ENCODE peak calls at places on chromosomes 16 and 17, in seven cellular contexts. One of them, this sample, is unnamed.

GRCh38 chr17:28494445-28495188 is 11.5 kb upstream of the FOXN1 start:
- DNase-seq in PC-9: peak
- DNase-seq in IMR-90: peak
- DNase-seq in cardiac muscle cell: peak
- DNase-seq in HFFc6: peak
- DNase-seq in cardiac fibroblast: peak
- DNase-seq in A549: peak
- DNase-seq in this sample: peak

GRCh38 chr17:42276359-42276608 is at the start of gene STAT5B:
- DNase-seq in PC-9: no peak
- DNase-seq in IMR-90: peak
- DNase-seq in cardiac muscle cell: peak
- DNase-seq in HFFc6: no peak
- DNase-seq in cardiac fibroblast: peak
- DNase-seq in A549: peak
- DNase-seq in this sample: peak

GRCh38 chr16:66489818-66490217 is 60.1 kb downstream of the TK2 start:
- DNase-seq in PC-9: no peak
- DNase-seq in IMR-90: no peak
- DNase-seq in cardiac muscle cell: no peak
- DNase-seq in HFFc6: no peak
- DNase-seq in cardiac fibroblast: no peak
- DNase-seq in A549: no peak
- DNase-seq in this sample: no peak

GRCh38 chr17:44829558-44830358 is at the start of gene GJC1:
- DNase-seq in PC-9: no peak
- DNase-seq in IMR-90: no peak
- DNase-seq in cardiac muscle cell: peak
- DNase-seq in HFFc6: no peak
- DNase-seq in cardiac fibroblast: peak
- DNase-seq in A549: peak
- DNase-seq in this sample: peak

GRCh38 chr16:85839681-85840240 is 40.3 kb downstream of the COX4I1 start:
- DNase-seq in PC-9: no peak
- DNase-seq in IMR-90: no peak
- DNase-seq in cardiac muscle cell: no peak
- DNase-seq in HFFc6: no peak
- DNase-seq in cardiac fibroblast: no peak
- DNase-seq in A549: no peak
- DNase-seq in this sample: no peak

GRCh38 chr17:78753316-78754250 is 28.5 kb downstream of the CYTH1 start:
- DNase-seq in PC-9: no peak
- DNase-seq in IMR-90: peak
- DNase-seq in cardiac muscle cell: no peak
- DNase-seq in HFFc6: no peak
- DNase-seq in cardiac fibroblast: no peak
- DNase-seq in A549: no peak
- DNase-seq in this sample: peak

GRCh38 chr16:15509593-15510520 is 75.5 kb downstream of the BMERB1 start:
- DNase-seq in PC-9: no peak
- DNase-seq in IMR-90: peak
- DNase-seq in cardiac muscle cell: peak
- DNase-seq in HFFc6: peak
- DNase-seq in cardiac fibroblast: no peak
- DNase-seq in A549: peak
- DNase-seq in this sample: peak

GRCh38 chr16:4477966-4478365 is 1.8 kb downstream of the HMOX2 start:
- DNase-seq in PC-9: peak
- DNase-seq in IMR-90: peak
- DNase-seq in cardiac muscle cell: peak
- DNase-seq in HFFc6: peak
- DNase-seq in cardiac fibroblast: peak
- DNase-seq in A549: no peak
- DNase-seq in this sample: peak

GRCh38 chr17:21286066-21286770 is 1.7 kb downstream of the MAP2K3 start:
- DNase-seq in PC-9: peak
- DNase-seq in IMR-90: peak
- DNase-seq in cardiac muscle cell: peak
- DNase-seq in HFFc6: peak
- DNase-seq in cardiac fibroblast: peak
- DNase-seq in A549: peak
- DNase-seq in this sample: peak

GRCh38 chr16:56851671-56852400 is 13.2 kb upstream of the SLC12A3 start:
- DNase-seq in PC-9: peak
- DNase-seq in IMR-90: peak
- DNase-seq in cardiac muscle cell: peak
- DNase-seq in HFFc6: no peak
- DNase-seq in cardiac fibroblast: peak
- DNase-seq in A549: peak
- DNase-seq in this sample: no peak
- TF ChIP-seq CTCF in PC-9: peak
- TF ChIP-seq CTCF in IMR-90: peak
- TF ChIP-seq CTCF in cardiac muscle cell: peak
- TF ChIP-seq CTCF in HFFc6: peak
- TF ChIP-seq CTCF in cardiac fibroblast: peak
- TF ChIP-seq CTCF in A549: peak
- TF ChIP-seq CTCF in this sample: peak

GRCh38 chr16:10942352-10943297 is at the start of gene DEXI:
- DNase-seq in PC-9: peak
- DNase-seq in IMR-90: peak
- DNase-seq in cardiac muscle cell: peak
- DNase-seq in HFFc6: peak
- DNase-seq in cardiac fibroblast: peak
- DNase-seq in A549: peak
- DNase-seq in this sample: peak
- TF ChIP-seq CTCF in PC-9: peak
- TF ChIP-seq CTCF in IMR-90: no peak
- TF ChIP-seq CTCF in cardiac muscle cell: no peak
- TF ChIP-seq CTCF in HFFc6: peak
- TF ChIP-seq CTCF in cardiac fibroblast: no peak
- TF ChIP-seq CTCF in A549: no peak
- TF ChIP-seq CTCF in this sample: no peak

GRCh38 chr17:36661688-36662087 is 60.3 kb downstream of the MRM1 start:
- DNase-seq in PC-9: no peak
- DNase-seq in IMR-90: no peak
- DNase-seq in cardiac muscle cell: no peak
- DNase-seq in HFFc6: no peak
- DNase-seq in cardiac fibroblast: no peak
- DNase-seq in A549: no peak
- DNase-seq in this sample: no peak

GRCh38 chr17:36661047-36661666 is 59.8 kb downstream of the MRM1 start:
- DNase-seq in PC-9: no peak
- DNase-seq in IMR-90: no peak
- DNase-seq in cardiac muscle cell: no peak
- DNase-seq in HFFc6: no peak
- DNase-seq in cardiac fibroblast: no peak
- DNase-seq in A549: no peak
- DNase-seq in this sample: no peak

GRCh38 chr17:36653374-36653773 is 52.0 kb downstream of the MRM1 start:
- DNase-seq in PC-9: no peak
- DNase-seq in IMR-90: no peak
- DNase-seq in cardiac muscle cell: no peak
- DNase-seq in HFFc6: no peak
- DNase-seq in cardiac fibroblast: no peak
- DNase-seq in A549: no peak
- DNase-seq in this sample: no peak

GRCh38 chr17:36657390-36657762 is 56.0 kb downstream of the MRM1 start:
- DNase-seq in PC-9: no peak
- DNase-seq in IMR-90: no peak
- DNase-seq in cardiac muscle cell: peak
- DNase-seq in HFFc6: no peak
- DNase-seq in cardiac fibroblast: no peak
- DNase-seq in A549: no peak
- DNase-seq in this sample: no peak

DNA sequence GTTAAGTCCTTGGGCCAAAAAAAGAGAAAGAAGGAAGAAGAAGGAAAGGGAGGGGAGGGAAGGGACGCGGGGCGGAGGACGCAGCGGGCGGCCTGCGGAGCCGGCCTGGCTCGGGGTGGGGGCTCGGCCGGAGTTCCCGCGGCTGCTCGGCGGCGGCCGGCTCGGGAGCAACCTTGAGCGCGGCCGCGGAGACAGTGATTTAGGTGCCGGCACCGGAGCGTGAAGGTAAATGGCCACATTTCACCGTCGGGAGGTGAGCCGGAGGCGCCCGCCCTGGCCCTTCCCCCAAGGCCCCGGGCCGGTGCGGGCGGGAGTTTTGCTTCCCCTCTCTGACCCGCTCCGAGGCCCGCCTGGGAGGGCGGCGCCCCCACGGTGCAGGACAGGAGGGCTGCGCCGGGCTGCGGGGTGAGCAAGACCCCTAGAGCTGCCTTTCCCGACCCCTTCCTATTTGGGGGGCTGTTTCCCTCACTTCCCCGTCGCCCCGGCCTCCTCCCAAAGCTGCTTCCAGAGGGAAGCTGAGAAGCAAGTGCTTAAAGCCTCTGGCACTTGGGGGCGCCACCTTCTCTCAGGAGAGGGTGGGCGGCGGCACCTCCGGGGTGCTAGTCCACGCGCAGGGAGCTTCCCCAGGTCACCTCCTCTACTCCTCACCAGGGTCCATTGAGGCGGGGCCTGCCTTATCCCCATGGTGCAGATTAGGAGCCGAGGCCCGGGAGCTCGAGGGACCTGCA is 56.5 kb downstream of the MRM1 start:
- DNase-seq in PC-9: no peak
- DNase-seq in IMR-90: no peak
- DNase-seq in cardiac muscle cell: peak
- DNase-seq in HFFc6: no peak
- DNase-seq in cardiac fibroblast: peak
- DNase-seq in A549: peak
- DNase-seq in this sample: peak
- TF ChIP-seq CTCF in PC-9: no peak
- TF ChIP-seq CTCF in IMR-90: no peak
- TF ChIP-seq CTCF in cardiac muscle cell: peak
- TF ChIP-seq CTCF in HFFc6: peak
- TF ChIP-seq CTCF in cardiac fibroblast: peak
- TF ChIP-seq CTCF in A549: no peak
- TF ChIP-seq CTCF in this sample: peak

GRCh38 chr17:57264776-57265175 is 8.5 kb downstream of the MSI2 start:
- DNase-seq in PC-9: no peak
- DNase-seq in IMR-90: no peak
- DNase-seq in cardiac muscle cell: no peak
- DNase-seq in HFFc6: no peak
- DNase-seq in cardiac fibroblast: no peak
- DNase-seq in A549: no peak
- DNase-seq in this sample: no peak
- TF ChIP-seq CTCF in PC-9: no peak
- TF ChIP-seq CTCF in IMR-90: no peak
- TF ChIP-seq CTCF in cardiac muscle cell: no peak
- TF ChIP-seq CTCF in HFFc6: no peak
- TF ChIP-seq CTCF in cardiac fibroblast: no peak
- TF ChIP-seq CTCF in A549: no peak
- TF ChIP-seq CTCF in this sample: no peak

GRCh38 chr16:83789642-83790401 is 18.0 kb upstream of the HSBP1 start:
- DNase-seq in PC-9: no peak
- DNase-seq in IMR-90: no peak
- DNase-seq in cardiac muscle cell: no peak
- DNase-seq in HFFc6: no peak
- DNase-seq in cardiac fibroblast: no peak
- DNase-seq in A549: no peak
- DNase-seq in this sample: no peak

GRCh38 chr16:83793179-83793578 is 14.6 kb upstream of the HSBP1 start:
- DNase-seq in PC-9: no peak
- DNase-seq in IMR-90: no peak
- DNase-seq in cardiac muscle cell: no peak
- DNase-seq in HFFc6: no peak
- DNase-seq in cardiac fibroblast: no peak
- DNase-seq in A549: no peak
- DNase-seq in this sample: no peak

GRCh38 chr16:83791916-83792315 is 15.9 kb upstream of the HSBP1 start:
- DNase-seq in PC-9: no peak
- DNase-seq in IMR-90: no peak
- DNase-seq in cardiac muscle cell: no peak
- DNase-seq in HFFc6: no peak
- DNase-seq in cardiac fibroblast: no peak
- DNase-seq in A549: no peak
- DNase-seq in this sample: no peak

GRCh38 chr16:83794874-83795273 is 12.9 kb upstream of the HSBP1 start:
- DNase-seq in PC-9: no peak
- DNase-seq in IMR-90: no peak
- DNase-seq in cardiac muscle cell: peak
- DNase-seq in HFFc6: no peak
- DNase-seq in cardiac fibroblast: no peak
- DNase-seq in A549: no peak
- DNase-seq in this sample: no peak

DNA sequence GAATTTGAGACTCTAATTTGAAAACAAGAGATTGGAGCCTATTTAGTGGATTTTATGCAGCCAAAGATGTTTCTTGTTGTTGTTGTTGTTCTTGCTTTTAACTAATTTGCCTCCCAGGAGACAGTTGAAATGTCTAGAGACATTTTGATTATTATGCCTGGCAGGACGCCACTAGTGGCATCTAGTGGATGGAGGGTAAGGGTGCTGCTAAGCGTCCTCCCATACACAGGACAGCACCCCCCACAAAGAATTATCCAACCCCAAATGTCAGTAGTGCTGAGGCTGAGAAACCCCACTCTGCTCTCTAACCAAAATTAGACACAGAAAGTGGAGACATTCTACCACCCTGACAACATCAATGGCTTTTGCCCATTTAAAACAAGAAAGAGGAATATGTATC is 15.4 kb upstream of the HSBP1 start:
- DNase-seq in PC-9: no peak
- DNase-seq in IMR-90: no peak
- DNase-seq in cardiac muscle cell: no peak
- DNase-seq in HFFc6: no peak
- DNase-seq in cardiac fibroblast: no peak
- DNase-seq in A549: no peak
- DNase-seq in this sample: no peak
- TF ChIP-seq CTCF in PC-9: no peak
- TF ChIP-seq CTCF in IMR-90: no peak
- TF ChIP-seq CTCF in cardiac muscle cell: no peak
- TF ChIP-seq CTCF in HFFc6: no peak
- TF ChIP-seq CTCF in cardiac fibroblast: no peak
- TF ChIP-seq CTCF in A549: no peak
- TF ChIP-seq CTCF in this sample: no peak

GRCh38 chr16:12341966-12342365 is 365.4 kb downstream of the SNX29 start:
- DNase-seq in PC-9: peak
- DNase-seq in IMR-90: peak
- DNase-seq in cardiac muscle cell: no peak
- DNase-seq in HFFc6: peak
- DNase-seq in cardiac fibroblast: no peak
- DNase-seq in A549: no peak
- DNase-seq in this sample: no peak

GRCh38 chr16:12337776-12338655 is 361.5 kb downstream of the SNX29 start:
- DNase-seq in PC-9: no peak
- DNase-seq in IMR-90: peak
- DNase-seq in cardiac muscle cell: no peak
- DNase-seq in HFFc6: no peak
- DNase-seq in cardiac fibroblast: no peak
- DNase-seq in A549: no peak
- DNase-seq in this sample: no peak

GRCh38 chr16:12339686-12340085 is 363.2 kb downstream of the SNX29 start:
- DNase-seq in PC-9: no peak
- DNase-seq in IMR-90: peak
- DNase-seq in cardiac muscle cell: no peak
- DNase-seq in HFFc6: peak
- DNase-seq in cardiac fibroblast: no peak
- DNase-seq in A549: no peak
- DNase-seq in this sample: no peak

GRCh38 chr16:12341423-12341822 is 364.9 kb downstream of the SNX29 start:
- DNase-seq in PC-9: peak
- DNase-seq in IMR-90: peak
- DNase-seq in cardiac muscle cell: no peak
- DNase-seq in HFFc6: peak
- DNase-seq in cardiac fibroblast: peak
- DNase-seq in A549: peak
- DNase-seq in this sample: no peak

GRCh38 chr16:12340151-12340733 is 363.7 kb downstream of the SNX29 start:
- DNase-seq in PC-9: no peak
- DNase-seq in IMR-90: peak
- DNase-seq in cardiac muscle cell: peak
- DNase-seq in HFFc6: peak
- DNase-seq in cardiac fibroblast: peak
- DNase-seq in A549: peak
- DNase-seq in this sample: peak
- TF ChIP-seq CTCF in PC-9: peak
- TF ChIP-seq CTCF in IMR-90: peak
- TF ChIP-seq CTCF in cardiac muscle cell: peak
- TF ChIP-seq CTCF in HFFc6: peak
- TF ChIP-seq CTCF in cardiac fibroblast: peak
- TF ChIP-seq CTCF in A549: peak
- TF ChIP-seq CTCF in this sample: peak